ENCODE peak calls at places on chromosomes 5 and 9, in eight cellular contexts. D is activated T-helper 9 cell treated with anti-CD3 and anti-CD28 coated beads, Interleukin-2, amount 50 U/mL, for 16 hours; O is adipocyte; I is activated T-cell treated with anti-CD3 and anti-CD28 coated beads for 1 hour; Y is RPMI8226; Q is AG09309; H is NCI-H1092 treated with DMSO at 0.1 percent for 48 hours; F is occipital lobe. M is an unnamed sample.
A peak's percentile ranks its signal among the peaks of the same experiment; 100 is the strongest.

GRCh38 chr9:114290561-114290986 is 32.3 kb upstream of the ORM1 start:
- DNase-seq in D (no peak), O (no peak), I (no peak), Y (no peak), Q (no peak), H (no peak), F (no peak), M (no peak)

GRCh38 chr5:3336666-3337065 is 259.0 kb upstream of the IRX1 start:
- DNase-seq in D (no peak), O (no peak), I (no peak), Y (no peak), Q (no peak), H (no peak), F (no peak), M (no peak)

GRCh38 chr9:20319641-20320337 is 302.5 kb downstream of the MLLT3 start:
- DNase-seq in D (no peak), O (peak; percentile 56), I (no peak), Y (no peak), Q (peak; percentile 49), H (peak; percentile 54), F (no peak), M (no peak)

GRCh38 chr5:87243161-87243877 is 24.4 kb upstream of the RASA1 start:
- DNase-seq in D (no peak), O (peak; percentile 75), I (no peak), Y (no peak), Q (peak; percentile 47), H (no peak), F (no peak), M (peak; percentile 25)

GRCh38 chr9:72154468-72155281 is 5.4 kb downstream of the GDA start:
- DNase-seq in D (no peak), O (no peak), I (no peak), Y (no peak), Q (no peak), H (no peak), F (no peak), M (no peak)

GRCh38 chr9:134545213-134546211 is 96.1 kb upstream of the COL5A1 start:
- DNase-seq in D (no peak), O (peak; percentile 88), I (no peak), Y (no peak), Q (peak; percentile 81), H (no peak), F (no peak), M (peak; percentile 87)

GRCh38 chr9:76400534-76401096 is 6.4 kb upstream of the RFK start:
- DNase-seq in D (no peak), O (no peak), I (no peak), Y (no peak), Q (no peak), H (no peak), F (no peak), M (no peak)

GRCh38 chr5:138339086-138339456 is 1.0 kb downstream of the FAM53C start:
- DNase-seq in D (no peak), O (peak; percentile 61), I (no peak), Y (peak; percentile 8), Q (no peak), H (no peak), F (no peak), M (peak; percentile 23)

GRCh38 chr5:151219138-151219537 is 4.8 kb downstream of the CCDC69 start:
- DNase-seq in D (no peak), O (no peak), I (no peak), Y (no peak), Q (no peak), H (no peak), F (no peak), M (no peak)

GRCh38 chr5:157718529-157718928 is 12.7 kb upstream of the THG1L start:
- DNase-seq in D (no peak), O (peak; percentile 86), I (no peak), Y (peak; percentile 30), Q (peak; percentile 57), H (no peak), F (peak; percentile 27), M (peak; percentile 77)

GRCh38 chr9:105059260-105059659 is 131.3 kb upstream of the ABCA1 start:
- DNase-seq in D (no peak), O (no peak), I (no peak), Y (no peak), Q (no peak), H (no peak), F (no peak), M (no peak)

GRCh38 chr9:137786511-137786920 is 91.1 kb upstream of the CACNA1B start:
- DNase-seq in D (no peak), O (no peak), I (no peak), Y (no peak), Q (no peak), H (no peak), F (no peak), M (peak; percentile 60)

GRCh38 chr5:116766470-116766947 is 191.9 kb upstream of the SEMA6A start:
- DNase-seq in D (no peak), O (peak; percentile 10), I (no peak), Y (no peak), Q (no peak), H (no peak), F (peak; percentile 55), M (no peak)

GRCh38 chr5:168756517-168757391 is 177.6 kb upstream of the PANK3 start:
- DNase-seq in D (no peak), O (no peak), I (no peak), Y (no peak), Q (no peak), H (no peak), F (no peak), M (no peak)

GRCh38 chr9:36995927-36996471 is 38.1 kb downstream of the PAX5 start:
- DNase-seq in D (peak; percentile 34), O (peak; percentile 30), I (peak; percentile 46), Y (peak; percentile 57), Q (no peak), H (peak; percentile 44), F (no peak), M (peak; percentile 86)

GRCh38 chr9:77005216-77005615 is 14.2 kb upstream of the FOXB2 start:
- DNase-seq in D (no peak), O (no peak), I (no peak), Y (no peak), Q (no peak), H (no peak), F (no peak), M (no peak)

GRCh38 chr9:17330097-17330496 is 195.3 kb downstream of the CNTLN start:
- DNase-seq in D (no peak), O (no peak), I (no peak), Y (no peak), Q (no peak), H (no peak), F (no peak), M (no peak)

GRCh38 chr5:141245250-141245717 is at the start of gene PCDHB15:
- DNase-seq in D (no peak), O (peak; percentile 19), I (no peak), Y (peak; percentile 18), Q (no peak), H (no peak), F (no peak), M (no peak)

GRCh38 chr5:170330568-170331054 is 33.0 kb upstream of the LCP2 start:
- DNase-seq in D (no peak), O (no peak), I (no peak), Y (no peak), Q (no peak), H (no peak), F (no peak), M (no peak)

GRCh38 chr5:142204219-142204618 is 95.6 kb downstream of the NDFIP1 start:
- DNase-seq in D (no peak), O (no peak), I (no peak), Y (no peak), Q (no peak), H (no peak), F (no peak), M (no peak)

GRCh38 chr5:124655943-124656459 is 90.4 kb downstream of the ZNF608 start:
- DNase-seq in D (no peak), O (peak; percentile 79), I (no peak), Y (no peak), Q (no peak), H (peak; percentile 98), F (no peak), M (peak; percentile 56)

GRCh38 chr9:98255064-98255577 is 328 bp downstream of the TBC1D2 start:
- DNase-seq in D (no peak), O (peak; percentile 64), I (no peak), Y (no peak), Q (no peak), H (no peak), F (no peak), M (no peak)

GRCh38 chr9:130732793-130733221 is 39.2 kb downstream of the EXOSC2 start:
- DNase-seq in D (no peak), O (peak; percentile 19), I (no peak), Y (no peak), Q (no peak), H (peak; percentile 75), F (no peak), M (no peak)

GRCh38 chr5:54091416-54092130 is 218.8 kb downstream of the ARL15 start:
- DNase-seq in D (no peak), O (peak; percentile 25), I (no peak), Y (no peak), Q (no peak), H (no peak), F (peak; percentile 59), M (no peak)

GRCh38 chr9:89718176-89718575 is 113.4 kb downstream of the GADD45G start:
- DNase-seq in D (no peak), O (no peak), I (no peak), Y (no peak), Q (no peak), H (no peak), F (no peak), M (no peak)

GRCh38 chr9:99699386-99699785 is 122.3 kb upstream of the NR4A3 start:
- DNase-seq in D (no peak), O (no peak), I (no peak), Y (no peak), Q (no peak), H (no peak), F (no peak), M (no peak)

GRCh38 chr5:139561655-139562451 is 714 bp downstream of the UBE2D2 start:
- DNase-seq in D (peak; percentile 19), O (peak; percentile 76), I (peak; percentile 35), Y (peak; percentile 65), Q (no peak), H (no peak), F (peak; percentile 63), M (peak; percentile 71)

GRCh38 chr5:14267166-14267838 is 124.2 kb downstream of the TRIO start:
- DNase-seq in D (no peak), O (peak; percentile 37), I (no peak), Y (no peak), Q (no peak), H (no peak), F (no peak), M (no peak)

GRCh38 chr5:98585661-98586310 is 187.7 kb upstream of the RGMB start:
- DNase-seq in D (no peak), O (no peak), I (no peak), Y (no peak), Q (no peak), H (no peak), F (no peak), M (no peak)

GRCh38 chr5:74586831-74587230 is 53.7 kb downstream of the ENC1 start:
- DNase-seq in D (no peak), O (no peak), I (no peak), Y (no peak), Q (no peak), H (no peak), F (no peak), M (no peak)

GRCh38 chr9:133054966-133055365 is 6.8 kb upstream of the CEL start:
- DNase-seq in D (no peak), O (peak; percentile 87), I (no peak), Y (no peak), Q (peak; percentile 61), H (no peak), F (no peak), M (peak; percentile 86)

GRCh38 chr5:1633605-1634336 is 110.0 kb upstream of the LPCAT1 start:
- DNase-seq in D (peak; percentile 63), O (peak; percentile 67), I (peak; percentile 54), Y (peak; percentile 87), Q (no peak), H (peak; percentile 69), F (peak; percentile 72), M (peak; percentile 92)

GRCh38 chr5:124628721-124629596 is 117.5 kb downstream of the ZNF608 start:
- DNase-seq in D (no peak), O (peak; percentile 86), I (no peak), Y (no peak), Q (peak; percentile 86), H (no peak), F (peak; percentile 21), M (peak; percentile 91)